ENCODE peak calls at places on chromosomes 13 and 19, in nine cellular contexts. V is mesendoderm; F is effector memory CD4-positive, alpha-beta T cell; S is GM23338; Y is heart right ventricle; Q is HAP-1; E is tibial artery; T is prostate gland; I is esophagus muscularis mucosa. G is an unnamed sample.

GRCh38 chr13:50323440-50324070 is 308.3 kb downstream of the KCNRG start:
- DNase-seq in V (no peak), F (no peak), S (no peak), Y (no peak), Q (no peak), E (no peak), T (no peak), I (no peak), G (no peak)

GRCh38 chr13:51324714-51325440 is 14.6 kb upstream of the SERPINE3 start:
- DNase-seq in V (no peak), F (no peak), S (peak; percentile 76), Y (no peak), Q (no peak), E (no peak), T (no peak), I (no peak), G (no peak)

GRCh38 chr13:30170569-30170968 is 136.8 kb downstream of the KATNAL1 start:
- DNase-seq in V (no peak), F (no peak), S (no peak), Y (no peak), Q (no peak), E (no peak), T (no peak), I (no peak), G (no peak)

GRCh38 chr13:68173111-68173510 is 943.0 kb upstream of the PCDH9 start:
- DNase-seq in V (no peak), F (no peak), S (no peak), Y (no peak), Q (no peak), E (no peak), T (no peak), I (no peak), G (no peak)

GRCh38 chr13:44436589-44437337 is 63.1 kb downstream of the SERP2 start:
- DNase-seq in V (peak; percentile 98), F (peak; percentile 41), S (peak; percentile 98), Y (peak; percentile 96), Q (peak; percentile 95), E (peak; percentile 93), T (peak; percentile 98), I (peak; percentile 99), G (peak; percentile 98)

GRCh38 chr19:17370026-17370587 is 7.0 kb downstream of the PLVAP start:
- DNase-seq in V (no peak), F (no peak), S (no peak), Y (no peak), Q (no peak), E (no peak), T (no peak), I (no peak), G (no peak)

GRCh38 chr19:4120531-4120930 is 3.4 kb downstream of the MAP2K2 start:
- DNase-seq in V (no peak), F (no peak), S (no peak), Y (no peak), Q (no peak), E (no peak), T (no peak), I (no peak), G (no peak)

GRCh38 chr19:31838163-31838798 is 489.0 kb upstream of the TSHZ3 start:
- DNase-seq in V (no peak), F (no peak), S (no peak), Y (no peak), Q (no peak), E (no peak), T (peak; percentile 10), I (no peak), G (no peak)

GRCh38 chr19:5478925-5479588 is 23.8 kb downstream of the ZNRF4 start:
- DNase-seq in V (no peak), F (no peak), S (no peak), Y (no peak), Q (no peak), E (no peak), T (no peak), I (no peak), G (no peak)

GRCh38 chr19:5477451-5478215 is 22.4 kb downstream of the ZNRF4 start:
- DNase-seq in V (no peak), F (no peak), S (no peak), Y (no peak), Q (no peak), E (no peak), T (no peak), I (no peak), G (no peak)

GRCh38 chr19:5480427-5480836 is 25.2 kb downstream of the ZNRF4 start:
- DNase-seq in V (peak; percentile 52), F (no peak), S (peak; percentile 82), Y (no peak), Q (no peak), E (no peak), T (no peak), I (no peak), G (peak; percentile 59)

GRCh38 chr19:5479958-5480357 is 24.7 kb downstream of the ZNRF4 start:
- DNase-seq in V (no peak), F (no peak), S (peak; percentile 35), Y (no peak), Q (no peak), E (no peak), T (no peak), I (no peak), G (no peak)

GRCh38 chr19:5478241-5478924 is 23.2 kb downstream of the ZNRF4 start:
- DNase-seq in V (no peak), F (no peak), S (no peak), Y (no peak), Q (no peak), E (no peak), T (no peak), I (no peak), G (no peak)
- H3K4me3 ChIP-seq in V (no peak overlapping the region), F (no peak overlapping the region), S (no peak overlapping the region), Y (no peak overlapping the region), Q (no peak overlapping the region), E (no peak overlapping the region), T (no peak overlapping the region), I (peak overlapping the region; percentile 34), G (no peak overlapping the region)

GRCh38 chr19:54211214-54211613 is 10.6 kb downstream of the RPS9 start:
- DNase-seq in V (no peak), F (no peak), S (no peak), Y (no peak), Q (no peak), E (no peak), T (no peak), I (no peak), G (no peak)

GRCh38 chr19:54207908-54208783 is 7.5 kb downstream of the RPS9 start:
- DNase-seq in V (peak; percentile 42), F (no peak), S (no peak), Y (peak; percentile 78), Q (no peak), E (peak; percentile 81), T (no peak), I (peak; percentile 92), G (peak; percentile 62)

GRCh38 chr19:54209748-54210494 is 9.3 kb downstream of the RPS9 start:
- DNase-seq in V (peak; percentile 36), F (no peak), S (no peak), Y (peak; percentile 82), Q (peak; percentile 52), E (peak; percentile 93), T (peak; percentile 94), I (peak; percentile 95), G (peak; percentile 70)

GRCh38 chr19:54208784-54209057 is 8.1 kb downstream of the RPS9 start:
- DNase-seq in V (peak; percentile 34), F (no peak), S (peak; percentile 38), Y (no peak), Q (no peak), E (no peak), T (no peak), I (no peak), G (no peak)

GRCh38 chr19:54209058-54209747 is 8.5 kb downstream of the RPS9 start:
- DNase-seq in V (peak; percentile 39), F (no peak), S (peak; percentile 52), Y (no peak), Q (no peak), E (no peak), T (no peak), I (no peak), G (peak; percentile 65)
- H3K4me1 ChIP-seq in V (no peaks in the 10 kb centered on the region), F (peaks cover 37% of the 10 kb centered on the region), S (peaks cover 13% of the 10 kb centered on the region), Y (peaks cover 61% of the 10 kb centered on the region), Q (peaks cover 12% of the 10 kb centered on the region), E (peaks cover 26% of the 10 kb centered on the region), T (peaks cover 13% of the 10 kb centered on the region), I (peaks cover 55% of the 10 kb centered on the region), G (peaks cover 72% of the 10 kb centered on the region)

GRCh38 chr19:41324231-41324702 is 14.3 kb downstream of the CCDC97 start:
- DNase-seq in V (peak; percentile 64), F (no peak), S (no peak), Y (no peak), Q (no peak), E (no peak), T (no peak), I (no peak), G (no peak)
- H3K4me3 ChIP-seq in V (no peak overlapping the region), F (no peak overlapping the region), S (peak overlapping the region; percentile 71), Y (no peak overlapping the region), Q (no peak overlapping the region), E (no peak overlapping the region), T (no peak overlapping the region), I (no peak overlapping the region), G (no peak overlapping the region)

GRCh38 chr13:110528371-110528770 is 33.2 kb downstream of the RAB20 start:
- DNase-seq in V (no peak), F (no peak), S (no peak), Y (no peak), Q (peak; percentile 29), E (no peak), T (no peak), I (no peak), G (no peak)

GRCh38 chr13:110530839-110531499 is 30.6 kb downstream of the RAB20 start:
- DNase-seq in V (no peak), F (no peak), S (no peak), Y (no peak), Q (no peak), E (no peak), T (no peak), I (no peak), G (no peak)

GRCh38 chr13:110531671-110532083 is 29.8 kb downstream of the RAB20 start:
- DNase-seq in V (no peak), F (no peak), S (no peak), Y (no peak), Q (no peak), E (no peak), T (no peak), I (no peak), G (no peak)

GRCh38 chr13:110528911-110529310 is 32.6 kb downstream of the RAB20 start:
- DNase-seq in V (peak; percentile 64), F (no peak), S (no peak), Y (no peak), Q (peak; percentile 76), E (no peak), T (no peak), I (no peak), G (no peak)

DNA sequence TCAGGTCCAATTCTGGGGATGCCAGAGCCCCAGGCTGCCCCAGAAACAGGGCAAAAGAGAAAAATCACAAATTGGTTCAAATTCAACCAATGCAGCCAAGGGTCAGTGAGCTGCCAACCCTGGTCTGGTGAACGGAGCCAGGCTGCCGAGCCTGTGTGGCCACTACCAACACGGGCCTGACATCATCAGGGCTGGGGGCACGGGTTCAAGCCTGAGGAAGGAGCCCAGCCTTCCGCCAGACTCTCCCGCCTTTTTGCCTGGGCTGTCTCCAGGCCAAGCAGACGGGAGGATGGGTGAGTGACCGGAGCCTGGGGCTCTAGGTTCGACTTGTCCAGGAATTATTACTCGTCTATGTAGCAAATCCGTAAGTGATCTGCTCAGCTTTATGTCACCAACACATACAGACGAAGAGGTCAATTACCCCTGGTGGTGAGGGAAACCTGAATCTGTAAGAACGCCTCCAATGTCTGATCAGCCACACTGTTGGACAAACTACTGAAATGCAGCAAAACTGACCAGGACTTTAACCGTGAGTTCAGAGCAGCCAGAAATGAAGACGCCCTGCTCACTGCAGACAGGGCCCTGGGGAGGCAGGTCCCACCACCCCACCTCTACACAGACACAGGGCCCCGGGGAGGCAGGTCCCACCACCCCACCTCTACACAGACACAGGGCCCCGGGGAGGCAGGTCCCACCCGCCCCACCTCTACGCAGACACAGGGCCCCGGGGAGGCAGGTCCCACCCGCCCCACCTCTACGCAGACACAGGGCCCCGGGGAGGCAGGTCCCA is 31.8 kb downstream of the RAB20 start:
- DNase-seq in V (no peak), F (no peak), S (no peak), Y (no peak), Q (no peak), E (no peak), T (no peak), I (no peak), G (no peak)
- H3K4me1 ChIP-seq in V (peaks cover 8% of the 10 kb centered on the region), F (peaks cover 6% of the 10 kb centered on the region), S (peaks cover 30% of the 10 kb centered on the region), Y (peaks cover 41% of the 10 kb centered on the region), Q (no peaks in the 10 kb centered on the region), E (peaks cover 52% of the 10 kb centered on the region), T (no peaks in the 10 kb centered on the region), I (peaks cover 36% of the 10 kb centered on the region), G (peaks cover 45% of the 10 kb centered on the region)

G was measured in Caco-2.